ENCODE peak calls at places on chromosomes 16 and 17, in four cellular contexts. One of them, this sample, is unnamed.

GRCh38 chr17:61007980-61008379 is 330.3 kb downstream of the BCAS3 start:
- DNase-seq in heart left ventricle: no peak
- DNase-seq in neural progenitor cell: peak; percentile 19
- DNase-seq in body of pancreas: no peak
- DNase-seq in this sample: no peak

GRCh38 chr17:65514082-65514481 is 47.4 kb downstream of the AXIN2 start:
- DNase-seq in heart left ventricle: no peak
- DNase-seq in neural progenitor cell: no peak
- DNase-seq in body of pancreas: no peak
- DNase-seq in this sample: no peak

GRCh38 chr16:9007177-9007794 is 43.6 kb upstream of the USP7 start:
- DNase-seq in heart left ventricle: no peak
- DNase-seq in neural progenitor cell: no peak
- DNase-seq in body of pancreas: no peak
- DNase-seq in this sample: no peak

GRCh38 chr16:27600386-27600785 is 50.4 kb downstream of the KATNIP start:
- DNase-seq in heart left ventricle: no peak
- DNase-seq in body of pancreas: no peak
- DNase-seq in neural progenitor cell: peak; percentile 78
- DNase-seq in this sample: no peak

GRCh38 chr17:47404875-47405274 is 81.1 kb downstream of the EFCAB13 start:
- DNase-seq in body of pancreas: no peak
- DNase-seq in neural progenitor cell: no peak
- DNase-seq in heart left ventricle: no peak
- DNase-seq in this sample: no peak

GRCh38 chr16:11312718-11313492 is 31.8 kb upstream of the PRM1 start:
- DNase-seq in neural progenitor cell: no peak
- DNase-seq in body of pancreas: peak; percentile 74
- DNase-seq in heart left ventricle: no peak
- DNase-seq in this sample: no peak

GRCh38 chr16:80518436-80518835 is 22.4 kb upstream of the DYNLRB2 start:
- DNase-seq in neural progenitor cell: no peak
- DNase-seq in body of pancreas: peak; percentile 9
- DNase-seq in heart left ventricle: no peak
- DNase-seq in this sample: no peak

GRCh38 chr17:62017912-62018311 is 47.2 kb downstream of the MED13 start:
- DNase-seq in heart left ventricle: no peak
- DNase-seq in neural progenitor cell: no peak
- DNase-seq in body of pancreas: no peak
- DNase-seq in this sample: no peak

GRCh38 chr17:19414396-19415280 is 3.6 kb downstream of the RNF112 start:
- DNase-seq in body of pancreas: no peak
- DNase-seq in heart left ventricle: no peak
- DNase-seq in neural progenitor cell: no peak
- DNase-seq in this sample: no peak

GRCh38 chr17:35900693-35901487 is 20.7 kb upstream of the CCL5 start:
- DNase-seq in heart left ventricle: no peak
- DNase-seq in neural progenitor cell: no peak
- DNase-seq in body of pancreas: no peak
- DNase-seq in this sample: no peak

DNA sequence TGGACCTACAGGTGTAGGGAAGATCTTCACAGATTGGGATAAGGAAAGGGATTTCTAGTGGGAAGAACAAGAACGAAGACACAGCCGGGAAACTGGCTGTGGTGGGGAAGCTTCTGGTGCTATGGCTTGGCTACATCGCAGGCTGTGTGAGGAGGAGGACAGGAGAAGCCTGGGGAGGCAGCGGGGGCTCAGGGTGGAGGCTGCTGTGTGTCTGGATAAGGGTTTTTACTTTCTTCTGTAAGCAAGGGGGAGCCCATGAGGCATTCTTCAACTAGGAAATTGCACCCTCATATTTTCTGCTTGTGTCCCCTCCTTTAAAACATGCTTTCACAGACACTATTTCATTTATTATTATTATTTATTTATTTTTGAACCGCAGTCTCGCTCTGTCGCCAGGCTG is 2.9 kb upstream of the RHBDF2 start:
- DNase-seq in heart left ventricle: no peak
- DNase-seq in body of pancreas: no peak
- DNase-seq in neural progenitor cell: peak; percentile 33
- DNase-seq in this sample: no peak
- TF ChIP-seq CTCF in heart left ventricle: no peak
- TF ChIP-seq CTCF in body of pancreas: no peak
- TF ChIP-seq CTCF in neural progenitor cell: no peak
- TF ChIP-seq CTCF in this sample: no peak

GRCh38 chr16:66355526-66355925 is 11.0 kb upstream of the CDH5 start:
- DNase-seq in neural progenitor cell: no peak
- DNase-seq in heart left ventricle: no peak
- DNase-seq in body of pancreas: no peak
- DNase-seq in this sample: no peak

GRCh38 chr16:66359012-66359411 is 7.5 kb upstream of the CDH5 start:
- DNase-seq in heart left ventricle: no peak
- DNase-seq in body of pancreas: no peak
- DNase-seq in neural progenitor cell: no peak
- DNase-seq in this sample: no peak

GRCh38 chr16:66358231-66358630 is 8.3 kb upstream of the CDH5 start:
- DNase-seq in body of pancreas: no peak
- DNase-seq in neural progenitor cell: no peak
- DNase-seq in heart left ventricle: no peak
- DNase-seq in this sample: no peak

GRCh38 chr16:66359811-66360608 is 6.5 kb upstream of the CDH5 start:
- DNase-seq in heart left ventricle: peak; percentile 53
- DNase-seq in neural progenitor cell: no peak
- DNase-seq in body of pancreas: no peak
- DNase-seq in this sample: no peak

GRCh38 chr16:66357523-66357928 is 9.0 kb upstream of the CDH5 start:
- DNase-seq in neural progenitor cell: peak; percentile 75
- DNase-seq in heart left ventricle: peak; percentile 59
- DNase-seq in body of pancreas: peak; percentile 60
- DNase-seq in this sample: peak; percentile 65
- TF ChIP-seq CTCF in neural progenitor cell: peak; percentile 79
- TF ChIP-seq CTCF in heart left ventricle: peak; percentile 61
- TF ChIP-seq CTCF in body of pancreas: peak; percentile 58
- TF ChIP-seq CTCF in this sample: peak; percentile 78

GRCh38 chr17:30920282-30920681 is 1.5 kb upstream of the ADAP2 start:
- DNase-seq in heart left ventricle: peak; percentile 49
- DNase-seq in body of pancreas: no peak
- DNase-seq in neural progenitor cell: peak; percentile 63
- DNase-seq in this sample: no peak
- TF ChIP-seq CTCF in heart left ventricle: no peak
- TF ChIP-seq CTCF in body of pancreas: no peak
- TF ChIP-seq CTCF in neural progenitor cell: peak; percentile 40
- TF ChIP-seq CTCF in this sample: no peak

GRCh38 chr17:44376124-44376523 is 12.5 kb upstream of the FAM171A2 start:
- DNase-seq in neural progenitor cell: peak; percentile 60
- DNase-seq in body of pancreas: no peak
- DNase-seq in heart left ventricle: peak; percentile 58
- DNase-seq in this sample: peak; percentile 46
- TF ChIP-seq CTCF in neural progenitor cell: peak; percentile 63
- TF ChIP-seq CTCF in body of pancreas: no peak
- TF ChIP-seq CTCF in heart left ventricle: peak; percentile 21
- TF ChIP-seq CTCF in this sample: peak; percentile 52

GRCh38 chr17:57125406-57125805 is 40.4 kb downstream of the AKAP1 start:
- DNase-seq in heart left ventricle: no peak
- DNase-seq in body of pancreas: no peak
- DNase-seq in neural progenitor cell: no peak
- DNase-seq in this sample: no peak

GRCh38 chr17:57120814-57121213 is 35.8 kb downstream of the AKAP1 start:
- DNase-seq in neural progenitor cell: no peak
- DNase-seq in heart left ventricle: no peak
- DNase-seq in body of pancreas: peak; percentile 60
- DNase-seq in this sample: no peak

GRCh38 chr17:57124053-57124452 is 39.0 kb downstream of the AKAP1 start:
- DNase-seq in neural progenitor cell: no peak
- DNase-seq in body of pancreas: no peak
- DNase-seq in heart left ventricle: no peak
- DNase-seq in this sample: no peak

GRCh38 chr17:57117798-57118197 is 32.8 kb downstream of the AKAP1 start:
- DNase-seq in neural progenitor cell: no peak
- DNase-seq in heart left ventricle: no peak
- DNase-seq in body of pancreas: no peak
- DNase-seq in this sample: no peak

DNA sequence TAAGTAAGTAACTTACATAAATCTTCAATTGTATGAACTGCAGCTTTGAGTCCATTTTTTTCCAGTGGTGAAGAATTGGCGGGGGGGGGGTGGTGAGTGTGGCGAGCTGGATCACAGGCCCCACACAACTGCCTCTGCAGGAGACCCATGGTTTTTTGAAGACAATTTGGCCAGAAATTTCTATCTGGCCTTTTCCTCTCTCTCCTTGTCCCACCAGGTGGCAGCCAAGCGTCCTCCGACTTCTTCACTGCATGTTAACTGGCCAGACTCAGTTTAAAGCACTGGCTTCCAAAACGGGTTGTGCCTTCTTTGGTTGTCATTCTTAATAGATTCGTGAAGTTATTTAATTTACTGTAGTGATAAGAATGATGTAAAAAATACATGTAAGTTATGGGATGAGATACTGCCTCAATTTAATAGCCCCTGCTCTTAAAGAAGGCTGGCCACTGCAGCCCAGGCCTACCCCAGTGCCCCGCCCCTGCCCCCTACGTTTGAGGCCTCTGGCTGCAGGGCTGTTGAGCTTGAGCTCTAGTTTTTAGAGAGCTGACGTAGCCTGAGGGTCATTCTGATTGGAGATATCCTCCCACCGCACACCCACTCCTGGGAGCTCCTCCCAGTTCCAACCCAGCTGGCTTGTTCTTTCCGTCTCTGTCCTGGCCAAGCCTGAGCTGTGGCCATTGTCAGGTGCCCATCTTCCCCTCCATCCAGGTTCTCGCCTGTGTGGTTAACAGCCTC is 36.4 kb downstream of the AKAP1 start:
- DNase-seq in heart left ventricle: no peak
- DNase-seq in body of pancreas: peak; percentile 68
- DNase-seq in neural progenitor cell: peak; percentile 74
- DNase-seq in this sample: peak; percentile 65
- TF ChIP-seq CTCF in heart left ventricle: peak; percentile 22
- TF ChIP-seq CTCF in body of pancreas: peak; percentile 55
- TF ChIP-seq CTCF in neural progenitor cell: peak; percentile 70
- TF ChIP-seq CTCF in this sample: peak; percentile 75

This sample was measured in neural crest cell.